ENCODE peak calls at places on chromosomes 5 and 9, in six cellular contexts. I, X, R, C, P and U are unnamed samples. For H3K4me1, the result is how much of the 10 kb centered on the place peaks cover.

GRCh38 chr9:127848756-127849504 is 5.5 kb downstream of the ENG start:
- DNase-seq in I (no peak), X (peak), R (no peak), C (no peak), P (no peak), U (no peak)

GRCh38 chr9:14661421-14662059 is 31.7 kb downstream of the ZDHHC21 start:
- DNase-seq in I (no peak), X (peak), R (no peak), C (no peak), P (peak), U (no peak)

GRCh38 chr5:180779985-180780610 is 22.5 kb downstream of the MGAT1 start:
- DNase-seq in I (no peak), X (no peak), R (no peak), C (no peak), P (no peak), U (no peak)

GRCh38 chr5:131386779-131387178 is 122.9 kb downstream of the CDC42SE2 start:
- DNase-seq in I (no peak), X (peak), R (no peak), C (no peak), P (no peak), U (no peak)

GRCh38 chr9:35749515-35750255 is 598 bp downstream of the RGP1 start:
- DNase-seq in I (no peak), X (no peak), R (no peak), C (no peak), P (no peak), U (no peak)

GRCh38 chr5:143436871-143437270 is 33.4 kb upstream of the NR3C1 start:
- DNase-seq in I (no peak), X (no peak), R (no peak), C (no peak), P (no peak), U (no peak)

GRCh38 chr5:98934581-98934980 is 5.8 kb upstream of the CHD1 start:
- DNase-seq in I (no peak), X (no peak), R (no peak), C (no peak), P (peak), U (no peak)

GRCh38 chr9:94869415-94869838 is 142.9 kb downstream of the AOPEP start:
- DNase-seq in I (no peak), X (no peak), R (no peak), C (no peak), P (no peak), U (no peak)

GRCh38 chr9:34744295-34745221 is 34.6 kb upstream of the CCL21 start:
- DNase-seq in I (peak), X (no peak), R (no peak), C (no peak), P (no peak), U (no peak)

GRCh38 chr5:133729800-133730199 is 117.5 kb upstream of the FSTL4 start:
- DNase-seq in I (no peak), X (no peak), R (no peak), C (no peak), P (no peak), U (no peak)

DNA sequence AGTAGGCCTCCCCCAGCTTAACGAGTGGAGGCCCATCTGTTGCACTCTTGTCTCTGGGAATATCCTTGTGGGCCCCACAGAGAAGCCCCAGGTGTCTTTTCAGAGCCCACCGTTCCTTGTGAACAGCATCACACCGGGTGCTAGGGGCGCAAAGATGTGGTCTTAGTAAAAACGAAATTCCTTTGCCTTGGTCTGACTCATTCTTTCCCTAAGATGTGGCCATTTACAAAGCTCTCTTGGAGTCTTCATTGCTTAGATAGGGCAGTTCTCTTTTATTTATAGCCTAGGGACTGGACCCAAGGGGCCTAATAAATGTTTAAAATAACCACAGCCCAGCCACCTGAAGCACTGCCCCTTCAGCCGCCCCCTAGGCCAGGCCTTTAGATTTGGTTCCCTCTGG is 52.8 kb upstream of the RPL26L1 start:
- DNase-seq in I (no peak), X (no peak), R (no peak), C (peak), P (no peak), U (no peak)
- H3K4me1 ChIP-seq in I (under half), X (under half), R (under half), C (under half), P (under half), U (under half)

DNA sequence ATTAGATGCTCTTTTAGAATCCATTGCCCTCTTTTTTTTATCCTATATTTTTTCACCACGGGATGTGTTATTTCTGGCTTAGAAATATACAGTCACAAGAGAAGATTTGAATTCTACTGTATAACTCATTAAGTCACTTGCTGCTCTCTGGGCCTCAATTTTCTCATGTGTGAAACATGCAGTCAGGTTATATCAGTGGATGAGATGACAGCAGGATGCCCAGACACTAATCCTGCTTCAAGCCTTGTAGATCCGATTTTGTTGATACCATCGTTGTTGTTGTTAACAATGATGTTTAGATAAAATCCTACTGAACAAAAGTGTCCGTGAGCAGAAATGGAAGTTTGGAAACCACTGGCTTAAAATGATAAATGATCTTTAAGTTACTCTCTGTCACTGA is 421.9 kb upstream of the DMAC1 start:
- DNase-seq in I (no peak), X (no peak), R (no peak), C (no peak), P (no peak), U (no peak)
- TF ChIP-seq ZNF274 in I (no peak), X (no peak), R (no peak), C (no peak), P (no peak), U (no peak)

DNA sequence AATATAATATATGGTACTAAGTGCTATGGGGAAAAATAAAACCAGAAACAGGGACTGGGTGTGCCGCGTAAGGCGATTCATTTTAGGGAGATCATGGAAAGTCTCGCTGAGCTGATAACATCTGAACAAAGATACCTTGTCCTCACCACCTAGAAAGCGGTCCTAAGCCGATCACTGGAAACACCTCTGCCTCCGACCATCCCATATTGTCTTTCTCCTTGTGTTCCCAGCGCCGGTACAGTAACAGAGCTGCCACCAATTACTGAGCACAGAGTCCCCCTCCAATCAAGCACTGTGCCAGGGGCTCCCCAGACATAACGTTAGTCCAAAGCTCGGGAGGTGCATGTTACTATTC is 702 bp downstream of the CCDC112 start:
- DNase-seq in I (no peak), X (no peak), R (no peak), C (no peak), P (no peak), U (no peak)
- H3K4me1 ChIP-seq in I (under half), X (under half), R (under half), C (under half), P (under half), U (under half)

GRCh38 chr9:116671605-116672004 is 15.5 kb upstream of the TRIM32 start:
- DNase-seq in I (no peak), X (no peak), R (no peak), C (peak), P (no peak), U (no peak)

GRCh38 chr9:116674210-116674980 is 12.7 kb upstream of the TRIM32 start:
- DNase-seq in I (no peak), X (no peak), R (no peak), C (no peak), P (no peak), U (no peak)

GRCh38 chr9:116669296-116669695 is 17.8 kb upstream of the TRIM32 start:
- DNase-seq in I (no peak), X (no peak), R (no peak), C (no peak), P (no peak), U (no peak)

GRCh38 chr9:116673375-116673774 is 13.7 kb upstream of the TRIM32 start:
- DNase-seq in I (no peak), X (no peak), R (no peak), C (no peak), P (no peak), U (no peak)
- TF ChIP-seq ZNF274 in I (no peak), X (no peak), R (no peak), C (no peak), P (no peak), U (no peak)

GRCh38 chr5:126651013-126651577 is 50.3 kb downstream of the PHAX start:
- DNase-seq in I (no peak), X (no peak), R (no peak), C (no peak), P (no peak), U (no peak)
- H3K4me1 ChIP-seq in I (under half), X (half or more), R (under half), C (under half), P (under half), U (under half)

DNA sequence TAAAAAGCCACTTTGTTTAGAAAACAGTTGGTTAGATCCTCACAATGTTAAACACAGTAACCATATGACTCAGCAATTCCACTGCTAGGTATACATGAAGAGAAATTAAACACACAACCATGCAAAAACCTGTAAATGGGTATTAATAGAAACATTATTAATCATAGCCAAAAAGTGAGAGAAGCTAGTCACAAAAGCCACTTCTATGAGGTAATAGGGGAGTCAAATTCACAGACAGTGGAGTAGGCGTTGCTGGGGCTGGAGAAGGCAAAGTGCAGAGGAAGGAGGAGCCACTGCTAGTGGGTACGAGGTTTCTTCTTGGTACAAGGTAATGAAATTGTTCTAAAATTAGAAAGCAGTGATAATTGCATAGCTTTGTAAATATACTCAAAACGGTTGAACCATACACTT is 364.3 kb downstream of the GADD45G start:
- DNase-seq in I (no peak), X (peak), R (no peak), C (no peak), P (no peak), U (no peak)
- TF ChIP-seq ZNF274 in I (no peak), X (no peak), R (no peak), C (no peak), P (no peak), U (no peak)